ENCODE peak calls at places on chromosome 22, in seven cellular contexts. O is right lobe of liver; U is CD8-positive, alpha-beta T cell; G is neuronal stem cell; Y is fibroblast of lung; P is mucosa of descending colon; Z is CD4-positive, CD25-positive, alpha-beta regulatory T cell. L is an unnamed sample.

GRCh38 chr22:20208713-20209310 is 58.0 kb upstream of the CCDC188 start:
- DNase-seq in O (no peak), U (no peak), G (no peak), Y (no peak), P (no peak), Z (no peak), L (no peak)

GRCh38 chr22:38724176-38724575 is 18.4 kb downstream of the GTPBP1 start:
- DNase-seq in O (no peak), U (no peak), G (no peak), Y (no peak), P (no peak), Z (no peak), L (no peak)

GRCh38 chr22:30038219-30038618 is 42.0 kb upstream of the HORMAD2 start:
- DNase-seq in O (peak; percentile 66), U (no peak), G (no peak), Y (peak; percentile 76), P (peak; percentile 39), Z (no peak), L (no peak)

GRCh38 chr22:39873963-39874362 is 19.6 kb downstream of the ENTHD1 start:
- DNase-seq in O (no peak), U (no peak), G (no peak), Y (no peak), P (no peak), Z (no peak), L (no peak)

GRCh38 chr22:36986242-36986821 is 32.9 kb downstream of the TST start:
- DNase-seq in O (no peak), U (no peak), G (no peak), Y (peak; percentile 18), P (peak; percentile 72), Z (no peak), L (no peak)

GRCh38 chr22:19213496-19214473 is 35.2 kb upstream of the SLC25A1 start:
- DNase-seq in O (no peak), U (no peak), G (no peak), Y (peak; percentile 72), P (no peak), Z (no peak), L (no peak)

GRCh38 chr22:37298748-37299495 is 16.6 kb downstream of the CYTH4 start:
- DNase-seq in O (no peak), U (no peak), G (no peak), Y (no peak), P (no peak), Z (no peak), L (no peak)

GRCh38 chr22:20032407-20032991 is 11.6 kb downstream of the TANGO2 start:
- DNase-seq in O (no peak), U (no peak), G (no peak), Y (no peak), P (no peak), Z (no peak), L (no peak)

GRCh38 chr22:38923463-38924196 is 33.8 kb upstream of the APOBEC3A start:
- DNase-seq in O (no peak), U (no peak), G (no peak), Y (peak; percentile 91), P (peak; percentile 79), Z (no peak), L (peak; percentile 64)

GRCh38 chr22:23243006-23243573 is 62.8 kb downstream of the BCR start:
- DNase-seq in O (no peak), U (peak; percentile 69), G (peak; percentile 72), Y (no peak), P (no peak), Z (peak; percentile 36), L (no peak)

GRCh38 chr22:17496843-17497242 is 66.5 kb upstream of the SLC25A18 start:
- DNase-seq in O (no peak), U (no peak), G (no peak), Y (no peak), P (no peak), Z (no peak), L (peak; percentile 48)
- H3K9me3 ChIP-seq in O (no peaks in the 10 kb centered on the region), U (no peaks in the 10 kb centered on the region), G (no peaks in the 10 kb centered on the region), Y (no peaks in the 10 kb centered on the region), P (no peaks in the 10 kb centered on the region), Z (no peaks in the 10 kb centered on the region), L (no peaks in the 10 kb centered on the region)

GRCh38 chr22:35377735-35378134 is 3.2 kb upstream of the HMOX1 start:
- DNase-seq in O (no peak), U (no peak), G (no peak), Y (no peak), P (no peak), Z (no peak), L (no peak)
- H3K4me1 ChIP-seq in O (peaks cover 25% of the 10 kb centered on the region), U (peaks cover 20% of the 10 kb centered on the region), G (peaks cover 19% of the 10 kb centered on the region), Y (peaks cover 16% of the 10 kb centered on the region), P (peaks cover 44% of the 10 kb centered on the region), Z (peaks cover 18% of the 10 kb centered on the region), L (peaks cover 53% of the 10 kb centered on the region)

GRCh38 chr22:47361247-47361646 is 598.8 kb downstream of the TBC1D22A start:
- DNase-seq in O (no peak), U (no peak), G (no peak), Y (no peak), P (no peak), Z (no peak), L (no peak)
- H3K9me3 ChIP-seq in O (no peaks in the 10 kb centered on the region), U (no peaks in the 10 kb centered on the region), G (no peaks in the 10 kb centered on the region), Y (no peaks in the 10 kb centered on the region), P (peaks cover 7% of the 10 kb centered on the region), Z (peaks cover 3% of the 10 kb centered on the region), L (peaks cover 9% of the 10 kb centered on the region)

DNA sequence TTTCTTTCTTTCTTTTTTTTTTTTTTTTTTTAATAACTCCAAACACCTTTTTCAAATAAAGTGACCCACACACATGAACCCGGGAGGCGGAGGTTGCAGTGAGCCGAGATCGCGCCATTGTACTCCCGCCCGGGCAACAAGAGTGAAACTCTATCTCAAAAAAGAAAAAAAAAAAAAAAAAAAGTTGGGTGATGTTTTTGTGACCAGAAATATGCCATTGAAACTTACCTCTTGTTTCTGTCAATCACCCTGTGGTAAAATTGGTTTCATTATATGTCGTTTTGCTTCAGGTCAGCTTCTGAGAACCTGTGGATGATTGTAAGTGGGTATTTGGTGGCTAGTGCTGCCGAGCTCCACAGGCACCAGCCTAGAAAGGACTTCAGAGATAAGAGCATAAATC is 238.8 kb downstream of the TBC1D22A start:
- DNase-seq in O (no peak), U (no peak), G (no peak), Y (no peak), P (no peak), Z (no peak), L (no peak)
- H3K4me1 ChIP-seq in O (no peaks in the 10 kb centered on the region), U (no peaks in the 10 kb centered on the region), G (no peaks in the 10 kb centered on the region), Y (no peaks in the 10 kb centered on the region), P (no peaks in the 10 kb centered on the region), Z (peaks cover 16% of the 10 kb centered on the region), L (no peaks in the 10 kb centered on the region)

GRCh38 chr22:49017769-49018330 is 809.8 kb downstream of the BRD1 start:
- DNase-seq in O (no peak), U (peak; percentile 1), G (no peak), Y (no peak), P (no peak), Z (no peak), L (no peak)

GRCh38 chr22:49021097-49021925 is 806.4 kb downstream of the BRD1 start:
- DNase-seq in O (no peak), U (no peak), G (no peak), Y (no peak), P (no peak), Z (no peak), L (peak; percentile 37)

GRCh38 chr22:49020314-49020713 is 807.4 kb downstream of the BRD1 start:
- DNase-seq in O (no peak), U (no peak), G (no peak), Y (no peak), P (no peak), Z (no peak), L (peak; percentile 14)

GRCh38 chr22:49018601-49019000 is 809.1 kb downstream of the BRD1 start:
- DNase-seq in O (no peak), U (peak; percentile 8), G (no peak), Y (no peak), P (no peak), Z (no peak), L (no peak)

GRCh38 chr22:49019737-49020136 is 807.9 kb downstream of the BRD1 start:
- DNase-seq in O (no peak), U (no peak), G (no peak), Y (no peak), P (no peak), Z (no peak), L (no peak)
- H3K9me3 ChIP-seq in O (no peaks in the 10 kb centered on the region), U (no peaks in the 10 kb centered on the region), G (no peaks in the 10 kb centered on the region), Y (no peaks in the 10 kb centered on the region), P (no peaks in the 10 kb centered on the region), Z (no peaks in the 10 kb centered on the region), L (no peaks in the 10 kb centered on the region)

GRCh38 chr22:35860087-35860733 is 142.5 kb downstream of the APOL5 start:
- DNase-seq in O (no peak), U (no peak), G (no peak), Y (no peak), P (no peak), Z (no peak), L (no peak)

GRCh38 chr22:35850831-35851230 is 133.2 kb downstream of the APOL5 start:
- DNase-seq in O (no peak), U (no peak), G (no peak), Y (no peak), P (no peak), Z (no peak), L (no peak)

GRCh38 chr22:35854334-35854733 is 136.7 kb downstream of the APOL5 start:
- DNase-seq in O (no peak), U (no peak), G (no peak), Y (no peak), P (no peak), Z (no peak), L (no peak)
- H3K4me1 ChIP-seq in O (no peaks in the 10 kb centered on the region), U (no peaks in the 10 kb centered on the region), G (peaks cover 2% of the 10 kb centered on the region), Y (no peaks in the 10 kb centered on the region), P (peaks cover 5% of the 10 kb centered on the region), Z (no peaks in the 10 kb centered on the region), L (no peaks in the 10 kb centered on the region)

DNA sequence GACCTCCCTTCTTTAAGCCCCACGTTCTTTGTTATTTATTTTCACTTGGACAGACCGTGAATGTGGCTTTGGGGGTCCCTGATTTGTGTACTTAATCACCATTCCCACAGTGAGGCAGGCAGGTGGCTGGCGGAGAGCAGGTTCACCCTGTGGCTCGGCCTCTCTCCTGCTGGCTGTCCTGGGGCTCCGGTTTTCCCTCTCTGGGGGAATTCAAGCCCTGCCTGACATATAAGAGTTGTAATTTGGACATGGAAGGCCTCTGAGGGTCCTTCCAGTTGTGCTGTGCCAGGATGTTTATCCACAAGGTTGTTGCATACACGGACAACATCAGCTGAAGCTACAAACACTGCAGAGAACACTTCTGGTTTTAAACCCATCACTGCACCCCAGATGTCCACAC is 824.5 kb downstream of the TBC1D22A start:
- DNase-seq in O (no peak), U (no peak), G (no peak), Y (no peak), P (no peak), Z (no peak), L (no peak)
- H3K9me3 ChIP-seq in O (no peaks in the 10 kb centered on the region), U (no peaks in the 10 kb centered on the region), G (no peaks in the 10 kb centered on the region), Y (no peaks in the 10 kb centered on the region), P (peaks cover 13% of the 10 kb centered on the region), Z (peaks cover 9% of the 10 kb centered on the region), L (peaks cover 13% of the 10 kb centered on the region)

L was measured in lower lobe of right lung.